ENCODE peak calls at places on chromosome 17, in five cellular contexts. M, Z, G, P and S are unnamed samples.
A peak's percentile ranks its signal among the peaks of the same experiment; 100 is the strongest.

GRCh38 chr17:61492759-61493526 is 40.7 kb downstream of the TBX4 start:
- DNase-seq in G (no peak), P (no peak), Z (peak; percentile 79), M (no peak), S (no peak)

GRCh38 chr17:39281806-39282205 is 56.1 kb upstream of the STAC2 start:
- DNase-seq in G (no peak), M (no peak), P (peak; percentile 51), Z (no peak), S (peak; percentile 13)

GRCh38 chr17:79022507-79022991 is 1.4 kb upstream of the C1QTNF1 start:
- DNase-seq in Z (no peak), G (no peak), M (no peak), P (no peak), S (no peak)

GRCh38 chr17:47188266-47188665 is 829 bp downstream of the CDC27 start:
- DNase-seq in Z (no peak), P (no peak), M (peak; percentile 54), G (no peak), S (peak; percentile 71)

GRCh38 chr17:50691550-50692447 is 15.9 kb downstream of the ANKRD40 start:
- DNase-seq in G (no peak), Z (peak; percentile 85), M (no peak), P (no peak), S (no peak)

GRCh38 chr17:6430769-6431168 is 4.2 kb downstream of the AIPL1 start:
- DNase-seq in Z (no peak), G (no peak), M (no peak), P (no peak), S (no peak)

GRCh38 chr17:64174686-64175456 is 44.9 kb upstream of the ERN1 start:
- DNase-seq in M (no peak), G (no peak), P (no peak), Z (no peak), S (peak; percentile 67)

GRCh38 chr17:75508848-75509450 is 6.4 kb downstream of the CASKIN2 start:
- DNase-seq in G (no peak), Z (no peak), M (no peak), P (no peak), S (no peak)

GRCh38 chr17:37110012-37110701 is 161.4 kb downstream of the AATF start:
- DNase-seq in Z (no peak), P (no peak), M (no peak), G (no peak), S (peak; percentile 16)

GRCh38 chr17:82605939-82606600 is 42.2 kb downstream of the WDR45B start:
- DNase-seq in Z (no peak), G (no peak), P (no peak), M (no peak), S (no peak)

GRCh38 chr17:31494259-31495048 is 103.0 kb downstream of the RAB11FIP4 start:
- DNase-seq in P (no peak), G (peak; percentile 83), M (no peak), Z (no peak), S (no peak)

GRCh38 chr17:31492206-31492605 is 100.7 kb downstream of the RAB11FIP4 start:
- DNase-seq in M (no peak), G (no peak), Z (no peak), P (no peak), S (no peak)

GRCh38 chr17:31493656-31494155 is 102.2 kb downstream of the RAB11FIP4 start:
- DNase-seq in Z (no peak), P (no peak), M (no peak), G (no peak), S (no peak)

GRCh38 chr17:31491794-31492171 is 100.3 kb downstream of the RAB11FIP4 start:
- DNase-seq in Z (no peak), G (peak; percentile 63), P (no peak), M (no peak), S (no peak)

DNA sequence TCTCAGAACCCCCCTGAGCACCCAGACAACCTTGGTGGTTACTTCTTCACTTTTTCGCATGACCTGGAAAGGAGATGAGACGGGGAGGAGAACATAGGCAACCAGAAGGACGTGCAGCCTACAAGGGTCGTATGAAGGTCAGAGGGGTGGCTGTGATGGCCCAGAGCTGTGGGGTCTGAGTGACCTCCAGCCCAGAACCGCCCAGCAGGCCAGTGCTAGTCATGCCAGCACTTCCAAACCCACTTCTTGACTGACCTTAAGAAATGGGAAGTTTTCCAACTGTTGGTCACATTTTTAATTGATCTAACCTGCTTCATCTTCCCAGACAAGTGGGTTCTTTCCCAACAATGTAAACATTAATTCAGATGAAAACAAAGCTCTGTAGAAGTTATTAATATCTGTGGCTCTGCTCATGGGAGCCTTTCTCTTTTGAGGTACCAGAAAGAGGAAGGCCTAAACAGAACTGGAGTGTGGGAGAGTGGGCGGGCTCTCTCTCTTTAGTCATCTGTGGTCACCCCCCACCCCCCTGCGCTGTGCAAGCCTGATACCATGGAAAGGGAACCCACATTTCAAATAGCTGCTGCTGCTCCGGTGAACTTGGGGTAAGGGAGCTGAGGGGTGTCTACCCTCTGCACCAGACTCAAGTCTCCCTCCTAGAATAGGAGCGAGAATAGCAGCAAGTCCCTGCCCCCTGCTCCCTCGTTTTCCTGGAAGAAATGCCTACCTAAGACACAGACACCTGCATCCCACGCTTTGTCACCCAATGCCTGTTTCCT is 101.6 kb downstream of the RAB11FIP4 start:
- DNase-seq in G (peak; percentile 58), P (peak; percentile 63), Z (no peak), M (no peak), S (no peak)
- H3K4me3 ChIP-seq in G (peak overlapping the region; percentile 56), P (no peak overlapping the region), Z (no peak overlapping the region), M (no peak overlapping the region), S (no peak overlapping the region)

GRCh38 chr17:81276781-81277180 is 18.3 kb downstream of the SLC38A10 start:
- DNase-seq in P (no peak), Z (no peak), G (no peak), M (no peak), S (no peak)
- TF ChIP-seq MYC in P (no peak), Z (no peak), G (no peak), M (no peak), S (no peak)

GRCh38 chr17:45228985-45229517 is 7.4 kb downstream of the FMNL1 start:
- DNase-seq in G (peak; percentile 68), P (peak; percentile 73), Z (peak; percentile 56), M (peak; percentile 99), S (no peak)

GRCh38 chr17:45228121-45228941 is 6.6 kb downstream of the FMNL1 start:
- DNase-seq in P (no peak), G (no peak), M (no peak), Z (no peak), S (no peak)

GRCh38 chr17:45230787-45231480 is 9.2 kb downstream of the FMNL1 start:
- DNase-seq in M (no peak), P (no peak), G (no peak), Z (no peak), S (no peak)

GRCh38 chr17:45230410-45230786 is 8.7 kb downstream of the FMNL1 start:
- DNase-seq in G (no peak), P (no peak), Z (no peak), M (no peak), S (no peak)

GRCh38 chr17:45229681-45230409 is 8.2 kb downstream of the FMNL1 start:
- DNase-seq in Z (no peak), P (no peak), M (no peak), G (no peak), S (no peak)
- H3K4me3 ChIP-seq in Z (peak overlapping the region; percentile 62), P (no peak overlapping the region), M (peak overlapping the region; percentile 9), G (peak overlapping the region; percentile 89), S (no peak overlapping the region)

GRCh38 chr17:17682293-17682736 is 1.1 kb downstream of the RAI1 start:
- DNase-seq in M (peak; percentile 50), Z (no peak), G (no peak), P (peak; percentile 66), S (peak; percentile 19)
- TF ChIP-seq MYC in M (no peak), Z (peak; percentile 13), G (no peak), P (no peak), S (no peak)

GRCh38 chr17:15502315-15503112 is 35.1 kb upstream of the CDRT4 start:
- DNase-seq in M (peak; percentile 76), P (peak; percentile 65), Z (peak; percentile 28), G (no peak), S (peak; percentile 58)
- H3K4me3 ChIP-seq in M (no peak overlapping the region), P (no peak overlapping the region), Z (no peak overlapping the region), G (no peak overlapping the region), S (no peak overlapping the region)

DNA sequence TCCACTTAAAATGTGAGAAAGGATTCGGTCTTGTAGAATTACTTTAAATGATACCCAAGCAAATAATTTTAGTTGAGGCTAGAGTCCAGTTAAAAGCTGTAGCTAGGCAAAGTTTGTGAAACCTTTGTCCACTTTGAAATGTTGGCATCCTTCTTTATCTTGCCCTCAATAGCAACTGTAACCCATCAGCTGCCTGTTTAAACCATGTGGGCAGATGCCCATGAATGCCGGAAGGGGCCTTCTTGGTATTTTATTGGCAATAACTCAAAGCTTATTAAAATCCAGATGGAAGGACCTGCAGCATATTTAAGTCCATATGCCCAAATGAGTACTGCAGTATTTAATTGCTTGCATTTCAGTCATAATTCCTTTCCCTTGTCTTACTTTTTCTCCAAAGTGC is 225.1 kb downstream of the KCNJ2 start:
- DNase-seq in Z (no peak), P (no peak), G (no peak), M (no peak), S (no peak)
- TF ChIP-seq MYC in Z (no peak), P (no peak), G (no peak), M (no peak), S (no peak)